ENCODE peak calls at places on chromosomes 3 and 15, in four cellular contexts. C is EH, U is astrocyte, I is left cardiac atrium. S is an unnamed sample.

GRCh38 chr15:78950906-78951840 is 6.3 kb upstream of the CTSH start:
- DNase-seq in U (peak; percentile 22), C (peak; percentile 47), I (no peak), S (no peak)

GRCh38 chr15:67066041-67067021 is 929 bp downstream of the SMAD3 start:
- DNase-seq in C (no peak), U (no peak), I (no peak), S (no peak)

GRCh38 chr3:190180268-190180667 is 59.6 kb upstream of the P3H2 start:
- DNase-seq in I (no peak), U (peak; percentile 33), C (peak; percentile 83), S (no peak)

GRCh38 chr3:189710620-189711388 is 79.6 kb downstream of the TP63 start:
- DNase-seq in C (peak; percentile 99), I (peak; percentile 41), U (peak; percentile 99), S (no peak)

GRCh38 chr15:25801586-25802284 is 61.4 kb downstream of the ATP10A start:
- DNase-seq in I (no peak), C (no peak), U (no peak), S (no peak)

GRCh38 chr3:9862391-9863235 is 17.4 kb downstream of the CIDEC start:
- DNase-seq in I (peak; percentile 77), C (peak; percentile 65), U (no peak), S (no peak)

GRCh38 chr3:110623571-110623970 is 448.0 kb upstream of the NECTIN3 start:
- DNase-seq in U (no peak), I (no peak), C (peak; percentile 4), S (no peak)

GRCh38 chr15:55108448-55108847 is 88.3 kb downstream of the RSL24D1 start:
- DNase-seq in I (no peak), U (no peak), C (no peak), S (no peak)

GRCh38 chr3:49120096-49120437 is 556 bp downstream of the USP19 start:
- DNase-seq in U (no peak), I (no peak), C (no peak), S (no peak)

GRCh38 chr3:120114981-120115380 is 20.7 kb upstream of the GSK3B start:
- DNase-seq in I (no peak), C (peak; percentile 48), U (no peak), S (no peak)